ENCODE peak calls at places on chromosomes 16 and 17, in eight cellular contexts. B, Q, H, I, V, Z, G and P are unnamed samples.

GRCh38 chr16:81180578-81180977 is 57.9 kb upstream of the BCO1 start:
- DNase-seq in B (no peak), Q (no peak), H (no peak), I (no peak), V (no peak), Z (no peak), G (no peak), P (no peak)

GRCh38 chr17:51165680-51166197 is 472 bp upstream of the NME2 start:
- DNase-seq in B (no peak), Q (peak; percentile 42), H (no peak), I (no peak), V (no peak), Z (peak; percentile 42), G (peak; percentile 33), P (peak; percentile 31)

GRCh38 chr17:13337864-13338371 is 263.8 kb downstream of the HS3ST3A1 start:
- DNase-seq in B (peak; percentile 23), Q (no peak), H (no peak), I (peak; percentile 63), V (no peak), Z (peak; percentile 80), G (peak; percentile 29), P (no peak)

GRCh38 chr16:73126453-73126853 is 78.5 kb upstream of the ZFHX3 start:
- DNase-seq in B (peak; percentile 59), Q (no peak), H (no peak), I (no peak), V (peak; percentile 70), Z (peak; percentile 92), G (peak; percentile 6), P (peak; percentile 61)

GRCh38 chr17:35906559-35907265 is 23.9 kb downstream of the RDM1 start:
- DNase-seq in B (no peak), Q (no peak), H (no peak), I (no peak), V (peak; percentile 37), Z (peak; percentile 47), G (no peak), P (no peak)

GRCh38 chr17:19940722-19941464 is 36.7 kb downstream of the AKAP10 start:
- DNase-seq in B (no peak), Q (no peak), H (no peak), I (no peak), V (no peak), Z (peak; percentile 71), G (no peak), P (no peak)

GRCh38 chr16:79380990-79381389 is 219.5 kb downstream of the MAF start:
- DNase-seq in B (no peak), Q (no peak), H (no peak), I (no peak), V (no peak), Z (no peak), G (no peak), P (no peak)

GRCh38 chr16:83615131-83615530 is 192.6 kb upstream of the HSBP1 start:
- DNase-seq in B (no peak), Q (no peak), H (no peak), I (no peak), V (no peak), Z (peak; percentile 21), G (no peak), P (no peak)

GRCh38 chr17:14833201-14833773 is 431.8 kb downstream of the PMP22 start:
- DNase-seq in B (no peak), Q (no peak), H (no peak), I (no peak), V (no peak), Z (peak; percentile 89), G (no peak), P (no peak)

GRCh38 chr16:83031524-83031923 is 404.8 kb downstream of the CDH13 start:
- DNase-seq in B (no peak), Q (no peak), H (no peak), I (no peak), V (no peak), Z (peak; percentile 28), G (no peak), P (no peak)

GRCh38 chr16:3999479-3999868 is 116.8 kb downstream of the ADCY9 start:
- DNase-seq in B (peak; percentile 81), Q (no peak), H (no peak), I (peak; percentile 20), V (peak; percentile 75), Z (peak; percentile 74), G (peak; percentile 67), P (peak; percentile 83)

GRCh38 chr16:67326472-67327309 is at the start of the genes KCTD19 and LRRC36:
- DNase-seq in B (peak; percentile 49), Q (peak; percentile 68), H (peak; percentile 61), I (peak; percentile 90), V (peak; percentile 69), Z (peak; percentile 23), G (peak; percentile 39), P (peak; percentile 89)

GRCh38 chr16:65373095-65373494 is 251.2 kb upstream of the CDH11 start:
- DNase-seq in B (no peak), Q (no peak), H (no peak), I (peak; percentile 22), V (no peak), Z (no peak), G (no peak), P (no peak)

GRCh38 chr17:78822552-78822951 is 18.1 kb downstream of the USP36 start:
- DNase-seq in B (no peak), Q (no peak), H (no peak), I (no peak), V (no peak), Z (peak; percentile 98), G (no peak), P (no peak)

GRCh38 chr17:56594528-56595418 is 1.3 kb downstream of the NOG start:
- DNase-seq in B (peak; percentile 24), Q (no peak), H (peak; percentile 5), I (peak; percentile 50), V (no peak), Z (peak; percentile 26), G (no peak), P (peak; percentile 44)

GRCh38 chr17:7884581-7885356 is 3.8 kb upstream of the CHD3 start:
- DNase-seq in B (no peak), Q (no peak), H (peak; percentile 13), I (peak; percentile 33), V (no peak), Z (no peak), G (no peak), P (peak; percentile 38)

GRCh38 chr17:78653382-78653781 is 76.2 kb upstream of the DNAH17 start:
- DNase-seq in B (no peak), Q (no peak), H (no peak), I (no peak), V (no peak), Z (peak; percentile 83), G (no peak), P (no peak)